ENCODE peak calls at places on chromosomes 11 and 22, in ten cellular contexts. X, O, M, Q, D, U, C, I, H and N are unnamed samples.

GRCh38 chr11:102446606-102447005 is 6.0 kb downstream of the TMEM123 start:
- DNase-seq in X (peak), O (peak), M (peak), Q (no peak), D (no peak), U (no peak), C (peak), I (no peak), H (no peak), N (no peak)

GRCh38 chr22:19871845-19872778 is 17.4 kb upstream of the GNB1L start:
- DNase-seq in X (no peak), O (no peak), M (no peak), Q (no peak), D (no peak), U (no peak), C (no peak), I (no peak), H (no peak), N (no peak)

GRCh38 chr11:134120143-134120850 is 51.4 kb downstream of the JAM3 start:
- DNase-seq in X (peak), O (peak), M (peak), Q (no peak), D (no peak), U (no peak), C (peak), I (no peak), H (no peak), N (peak)

GRCh38 chr11:62539238-62539925 is 7.2 kb downstream of the AHNAK start:
- DNase-seq in X (peak), O (peak), M (peak), Q (no peak), D (no peak), U (peak), C (peak), I (peak), H (no peak), N (peak)

GRCh38 chr11:70415642-70416395 is 17.5 kb downstream of the CTTN start:
- DNase-seq in X (no peak), O (peak), M (no peak), Q (no peak), D (no peak), U (no peak), C (no peak), I (no peak), H (peak), N (no peak)

GRCh38 chr11:7575841-7576451 is 62.1 kb downstream of the PPFIBP2 start:
- DNase-seq in X (peak), O (no peak), M (peak), Q (no peak), D (no peak), U (no peak), C (no peak), I (no peak), H (no peak), N (no peak)

GRCh38 chr11:69204246-69205124 is 48.8 kb downstream of the SMIM38 start:
- DNase-seq in X (no peak), O (no peak), M (no peak), Q (no peak), D (no peak), U (no peak), C (no peak), I (no peak), H (no peak), N (no peak)

GRCh38 chr11:95081010-95081409 is 8.6 kb upstream of the ENDOD1 start:
- DNase-seq in X (no peak), O (no peak), M (no peak), Q (no peak), D (no peak), U (no peak), C (no peak), I (no peak), H (no peak), N (no peak)

GRCh38 chr11:122045181-122045586 is 70.8 kb downstream of the BLID start:
- DNase-seq in X (peak), O (peak), M (peak), Q (no peak), D (no peak), U (no peak), C (peak), I (no peak), H (no peak), N (peak)

GRCh38 chr11:77619576-77620198 is 17.9 kb downstream of the CLNS1A start:
- DNase-seq in X (peak), O (peak), M (peak), Q (peak), D (no peak), U (peak), C (peak), I (no peak), H (no peak), N (peak)

GRCh38 chr11:14644396-14645246 is 1.0 kb downstream of the PDE3B start:
- DNase-seq in X (peak), O (peak), M (peak), Q (peak), D (peak), U (peak), C (peak), I (peak), H (no peak), N (no peak)

GRCh38 chr22:26889794-26890193 is 232.4 kb downstream of the MIAT start:
- DNase-seq in X (no peak), O (no peak), M (no peak), Q (no peak), D (no peak), U (no peak), C (no peak), I (no peak), H (no peak), N (no peak)

GRCh38 chr11:49424136-49424535 is 215.7 kb upstream of the FOLH1 start:
- DNase-seq in X (no peak), O (no peak), M (no peak), Q (no peak), D (no peak), U (no peak), C (no peak), I (no peak), H (no peak), N (no peak)

GRCh38 chr11:67463680-67464410 is 5.2 kb downstream of the TMEM134 start:
- DNase-seq in X (peak), O (peak), M (peak), Q (peak), D (no peak), U (peak), C (no peak), I (peak), H (peak), N (no peak)

GRCh38 chr11:134634897-134635831 is 223.1 kb upstream of the B3GAT1 start:
- DNase-seq in X (no peak), O (no peak), M (no peak), Q (no peak), D (no peak), U (no peak), C (no peak), I (no peak), H (no peak), N (no peak)

GRCh38 chr11:1765871-1766718 is 2.4 kb upstream of the CTSD start:
- DNase-seq in X (no peak), O (no peak), M (no peak), Q (no peak), D (no peak), U (no peak), C (no peak), I (no peak), H (no peak), N (no peak)

GRCh38 chr11:14907411-14908213 is 15.6 kb upstream of the CYP2R1 start:
- DNase-seq in X (no peak), O (peak), M (peak), Q (no peak), D (peak), U (peak), C (peak), I (peak), H (no peak), N (no peak)

GRCh38 chr11:2305862-2306823 is 4.3 kb downstream of the TSPAN32 start:
- DNase-seq in X (no peak), O (peak), M (no peak), Q (no peak), D (no peak), U (no peak), C (peak), I (no peak), H (no peak), N (peak)

GRCh38 chr22:45804986-45805325 is 133.3 kb downstream of the ATXN10 start:
- DNase-seq in X (peak), O (peak), M (peak), Q (peak), D (no peak), U (no peak), C (peak), I (no peak), H (peak), N (peak)

GRCh38 chr11:25436326-25436725 is 895.6 kb upstream of the ANO3 start:
- DNase-seq in X (no peak), O (no peak), M (no peak), Q (no peak), D (no peak), U (no peak), C (no peak), I (no peak), H (no peak), N (no peak)

GRCh38 chr11:70862093-70862492 is 390.3 kb downstream of the SHANK2 start:
- DNase-seq in X (no peak), O (no peak), M (no peak), Q (no peak), D (no peak), U (no peak), C (no peak), I (no peak), H (no peak), N (no peak)

GRCh38 chr11:69423181-69423580 is 58.3 kb upstream of the LINC01488 start:
- DNase-seq in X (no peak), O (no peak), M (no peak), Q (no peak), D (no peak), U (no peak), C (no peak), I (no peak), H (no peak), N (no peak)

GRCh38 chr22:46256358-46256958 is 6.4 kb upstream of the CDPF1 start:
- DNase-seq in X (peak), O (no peak), M (peak), Q (no peak), D (no peak), U (no peak), C (no peak), I (peak), H (no peak), N (no peak)

GRCh38 chr11:16178273-16178672 is 178.1 kb downstream of the SOX6 start:
- DNase-seq in X (no peak), O (no peak), M (no peak), Q (no peak), D (no peak), U (peak), C (no peak), I (no peak), H (no peak), N (no peak)

GRCh38 chr11:128399186-128399585 is 188.2 kb downstream of the ETS1 start:
- DNase-seq in X (peak), O (peak), M (peak), Q (no peak), D (no peak), U (no peak), C (no peak), I (no peak), H (no peak), N (peak)

GRCh38 chr22:48742556-48743343 is 1084.9 kb downstream of the BRD1 start:
- DNase-seq in X (no peak), O (no peak), M (no peak), Q (no peak), D (no peak), U (no peak), C (no peak), I (no peak), H (no peak), N (no peak)

GRCh38 chr11:14336507-14337503 is 22.2 kb downstream of the RRAS2 start:
- DNase-seq in X (peak), O (peak), M (peak), Q (peak), D (no peak), U (no peak), C (peak), I (peak), H (no peak), N (peak)

GRCh38 chr11:64741393-64742086 is 2.4 kb downstream of the RASGRP2 start:
- DNase-seq in X (no peak), O (no peak), M (no peak), Q (no peak), D (no peak), U (no peak), C (no peak), I (no peak), H (no peak), N (no peak)
- H3K4me3 ChIP-seq in X (no peak), O (no peak), M (no peak), Q (no peak), D (peak), U (no peak), C (no peak), I (no peak), H (peak), N (no peak)

DNA sequence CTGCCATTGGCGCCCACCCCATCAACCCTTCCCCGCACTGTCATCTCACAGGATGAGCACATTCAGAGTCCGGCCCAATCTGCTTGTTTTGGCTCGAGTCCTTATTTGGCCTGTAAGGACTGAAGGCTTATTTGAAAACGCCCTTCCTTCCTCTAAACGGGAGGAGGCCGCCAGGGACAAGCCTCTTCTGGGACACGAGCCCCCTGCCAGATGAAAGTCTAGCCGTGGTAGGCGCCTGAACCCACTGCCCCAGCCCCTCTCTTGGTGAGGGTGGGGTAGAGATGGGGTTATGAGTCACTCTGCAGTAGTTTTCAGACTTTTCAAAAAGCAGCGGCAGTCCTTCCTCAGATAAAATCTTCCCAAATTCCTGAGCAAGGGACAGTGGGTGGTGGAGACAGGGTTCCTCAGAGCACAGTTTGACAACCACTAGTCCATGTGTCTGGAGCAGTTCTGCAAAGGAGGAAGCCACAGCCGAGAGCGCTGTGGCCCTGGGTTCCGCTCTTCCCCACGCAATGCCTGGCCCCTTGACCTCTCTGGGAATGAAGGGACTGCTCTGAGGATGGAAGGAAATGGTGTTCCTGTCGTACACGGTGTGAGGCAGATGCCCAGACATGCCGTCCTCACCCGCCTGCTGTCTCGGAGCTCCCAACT is 57.0 kb downstream of the MYH9 start:
- DNase-seq in X (no peak), O (peak), M (no peak), Q (no peak), D (peak), U (no peak), C (peak), I (no peak), H (peak), N (no peak)
- H3K4me3 ChIP-seq in X (no peak), O (no peak), M (no peak), Q (no peak), D (peak), U (no peak), C (no peak), I (no peak), H (no peak), N (no peak)

GRCh38 chr11:26947904-26948639 is 45.8 kb upstream of the FIBIN start:
- DNase-seq in X (peak), O (peak), M (peak), Q (no peak), D (no peak), U (no peak), C (peak), I (no peak), H (no peak), N (peak)
- H3K4me3 ChIP-seq in X (no peak), O (no peak), M (no peak), Q (no peak), D (no peak), U (no peak), C (no peak), I (no peak), H (no peak), N (no peak)

GRCh38 chr11:63832336-63832735 is 6.6 kb upstream of the MARK2 start:
- DNase-seq in X (no peak), O (no peak), M (no peak), Q (no peak), D (no peak), U (no peak), C (no peak), I (no peak), H (no peak), N (no peak)
- H3K4me3 ChIP-seq in X (no peak), O (no peak), M (no peak), Q (no peak), D (no peak), U (no peak), C (no peak), I (no peak), H (no peak), N (no peak)

DNA sequence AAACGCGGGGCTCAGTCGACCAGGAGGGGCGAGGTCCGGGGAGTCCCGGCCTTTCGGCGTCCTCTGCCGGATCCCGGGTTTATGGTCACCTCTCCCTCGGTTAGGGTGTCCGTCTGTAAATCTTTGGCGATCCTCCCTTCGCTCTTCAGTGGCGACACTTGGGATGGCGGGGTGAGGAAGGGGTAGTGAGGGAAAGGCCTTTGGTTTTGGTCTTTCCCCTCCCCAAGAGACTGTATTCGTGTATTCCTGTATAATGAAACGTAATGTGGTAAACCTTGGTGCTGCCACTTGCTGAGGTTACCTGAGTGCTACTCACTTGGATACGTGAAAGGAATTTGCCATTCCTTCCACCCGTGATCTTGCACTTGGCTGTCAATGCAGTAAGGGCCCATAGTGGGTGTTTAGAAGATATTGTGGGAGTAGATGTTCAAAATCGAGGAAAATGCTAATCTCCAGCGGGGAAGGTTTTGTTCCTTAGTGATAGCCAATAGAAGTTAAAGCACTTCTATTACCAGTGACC is 546 bp upstream of the NUP160 start:
- DNase-seq in X (no peak), O (no peak), M (no peak), Q (no peak), D (no peak), U (no peak), C (no peak), I (no peak), H (no peak), N (no peak)
- H3K4me3 ChIP-seq in X (peak), O (peak), M (peak), Q (peak), D (peak), U (peak), C (peak), I (peak), H (peak), N (peak)

GRCh38 chr11:123357990-123358827 is 71.9 kb upstream of the GRAMD1B start:
- DNase-seq in X (peak), O (peak), M (peak), Q (no peak), D (no peak), U (peak), C (peak), I (no peak), H (peak), N (peak)
- H3K4me3 ChIP-seq in X (peak), O (peak), M (peak), Q (no peak), D (peak), U (peak), C (peak), I (no peak), H (peak), N (peak)

GRCh38 chr11:73217131-73217809 is 811 bp upstream of the P2RY2 start:
- DNase-seq in X (no peak), O (no peak), M (no peak), Q (no peak), D (no peak), U (no peak), C (no peak), I (no peak), H (no peak), N (no peak)

GRCh38 chr11:73217810-73218105 is 323 bp upstream of the P2RY2 start:
- DNase-seq in X (no peak), O (no peak), M (no peak), Q (no peak), D (no peak), U (no peak), C (no peak), I (no peak), H (no peak), N (no peak)

GRCh38 chr11:73219396-73220285 is 1.6 kb downstream of the P2RY2 start:
- DNase-seq in X (no peak), O (no peak), M (no peak), Q (no peak), D (no peak), U (no peak), C (no peak), I (no peak), H (no peak), N (no peak)

GRCh38 chr11:73218106-73218829 is at the start of gene P2RY2:
- DNase-seq in X (peak), O (peak), M (peak), Q (peak), D (no peak), U (peak), C (peak), I (no peak), H (peak), N (no peak)

GRCh38 chr11:73218830-73219215 is 742 bp downstream of the P2RY2 start:
- DNase-seq in X (no peak), O (no peak), M (no peak), Q (no peak), D (no peak), U (no peak), C (no peak), I (no peak), H (no peak), N (no peak)
- H3K4me3 ChIP-seq in X (peak), O (peak), M (peak), Q (peak), D (no peak), U (peak), C (peak), I (no peak), H (peak), N (no peak)

DNA sequence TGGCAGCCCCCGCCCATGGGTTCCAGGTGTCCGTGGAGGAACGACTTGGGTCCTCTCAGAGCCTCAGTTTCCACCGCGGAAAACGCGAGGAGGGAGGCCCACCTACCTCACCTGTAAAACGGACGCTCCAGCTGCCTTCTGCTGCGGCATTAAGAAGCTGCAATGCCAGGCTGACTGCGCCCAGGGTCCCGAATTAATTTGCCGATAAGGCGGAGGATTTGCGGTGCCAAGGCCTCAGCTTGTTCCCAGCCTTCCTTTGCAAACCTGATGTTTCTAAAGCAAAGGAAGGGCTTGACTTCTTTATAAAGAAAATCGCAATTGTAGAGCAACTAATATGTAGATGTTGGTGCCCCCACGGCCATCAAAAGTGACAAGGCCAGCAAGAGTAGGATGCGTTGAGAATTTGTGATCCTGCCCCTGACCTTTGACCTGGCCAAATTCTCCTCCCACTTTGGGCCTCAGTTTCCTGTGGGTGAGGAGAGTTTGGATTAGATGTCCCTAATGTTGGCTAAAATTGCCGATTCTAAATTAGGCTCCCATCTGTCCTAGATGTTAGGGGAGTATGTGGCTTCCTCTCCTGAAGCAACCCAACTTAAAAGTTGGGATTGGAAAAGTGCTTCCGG is 849 bp upstream of the TCF20 start:
- DNase-seq in X (no peak), O (no peak), M (no peak), Q (no peak), D (no peak), U (no peak), C (no peak), I (no peak), H (no peak), N (no peak)
- H3K4me3 ChIP-seq in X (peak), O (no peak), M (peak), Q (no peak), D (peak), U (no peak), C (no peak), I (peak), H (no peak), N (no peak)

GRCh38 chr22:28711820-28712777 is 29.5 kb downstream of the CHEK2 start:
- DNase-seq in X (peak), O (peak), M (peak), Q (no peak), D (no peak), U (no peak), C (peak), I (no peak), H (peak), N (peak)
- H3K4me3 ChIP-seq in X (no peak), O (no peak), M (no peak), Q (no peak), D (no peak), U (no peak), C (no peak), I (no peak), H (no peak), N (no peak)

DNA sequence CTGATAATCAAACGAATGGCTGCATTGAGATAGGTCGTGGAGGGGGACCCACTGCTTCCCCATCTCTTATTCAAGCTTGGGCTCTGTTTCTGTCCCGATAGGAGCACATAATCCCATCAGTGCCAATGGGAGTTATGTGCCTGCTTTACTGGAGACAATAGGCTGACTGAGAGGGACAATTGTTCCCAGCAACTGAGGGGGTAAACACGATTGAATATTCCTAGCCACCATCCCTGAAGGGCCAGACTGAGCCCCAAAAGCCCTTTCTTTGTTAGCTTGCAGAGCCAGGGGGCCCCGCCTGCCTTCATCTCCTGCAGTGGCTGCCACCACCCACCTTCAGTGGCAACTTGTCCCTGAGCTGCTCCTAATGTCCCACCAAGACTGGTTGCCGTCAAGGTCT is 172.8 kb upstream of the NAV2 start:
- DNase-seq in X (no peak), O (no peak), M (no peak), Q (no peak), D (no peak), U (no peak), C (no peak), I (no peak), H (no peak), N (no peak)
- H3K4me3 ChIP-seq in X (no peak), O (no peak), M (no peak), Q (no peak), D (no peak), U (no peak), C (no peak), I (no peak), H (no peak), N (no peak)